ENCODE peak calls at places on chromosome 15, in six cellular contexts. Y is kidney, L is GM23338, R is pancreas, A is tibial artery, G is IMR-90. B is an unnamed sample. For H3K4me1, the result is how much of the 10 kb centered on the place peaks cover.

GRCh38 chr15:71295242-71296031 is 180.2 kb downstream of the THSD4 start:
- DNase-seq in L (no peak), G (peak), R (no peak), A (no peak), Y (no peak), B (no peak)

GRCh38 chr15:68316061-68316804 is 38.7 kb downstream of the FEM1B start:
- DNase-seq in Y (peak), R (no peak), A (peak), G (no peak), L (peak), B (peak)

GRCh38 chr15:70447511-70447910 is 315.8 kb downstream of the UACA start:
- DNase-seq in A (no peak), R (no peak), Y (peak), G (no peak), L (no peak), B (no peak)

GRCh38 chr15:100043732-100044131 is 298.0 kb downstream of the ADAMTS17 start:
- DNase-seq in Y (no peak), L (no peak), G (no peak), R (no peak), A (peak), B (no peak)

GRCh38 chr15:71747128-71748083 is 62.9 kb upstream of the NR2E3 start:
- DNase-seq in L (no peak), R (no peak), G (peak), A (no peak), Y (no peak), B (no peak)

GRCh38 chr15:64232400-64232799 is 69.6 kb upstream of the PPIB start:
- DNase-seq in R (no peak), G (peak), L (no peak), A (no peak), Y (no peak), B (no peak)

GRCh38 chr15:44554934-44555723 is 18.2 kb downstream of the EIF3J start:
- DNase-seq in G (no peak), Y (no peak), A (no peak), R (no peak), L (no peak), B (no peak)

GRCh38 chr15:70492240-70493177 is 270.8 kb downstream of the UACA start:
- DNase-seq in Y (peak), G (peak), L (peak), A (no peak), R (no peak), B (peak)

GRCh38 chr15:33152502-33153109 is 41.9 kb downstream of the FMN1 start:
- DNase-seq in L (no peak), G (peak), A (no peak), R (no peak), Y (no peak), B (no peak)

GRCh38 chr15:95898746-95899145 is 431.8 kb upstream of the NR2F2 start:
- DNase-seq in G (no peak), A (no peak), L (no peak), R (no peak), Y (no peak), B (no peak)

GRCh38 chr15:71366926-71367325 is 251.7 kb downstream of the THSD4 start:
- DNase-seq in L (no peak), R (no peak), G (peak), A (no peak), Y (no peak), B (no peak)

GRCh38 chr15:56759450-56759845 is 26.1 kb upstream of the ZNF280D start:
- DNase-seq in G (peak), A (peak), R (no peak), L (no peak), Y (no peak), B (no peak)

GRCh38 chr15:47932829-47933696 is 187.7 kb upstream of the SLC24A5 start:
- DNase-seq in Y (no peak), A (no peak), R (peak), G (no peak), L (no peak), B (no peak)

GRCh38 chr15:92953997-92954396 is 53.9 kb downstream of the CHD2 start:
- DNase-seq in A (no peak), R (no peak), G (no peak), L (no peak), Y (no peak), B (no peak)

GRCh38 chr15:49438970-49439631 is 16.1 kb downstream of the FGF7 start:
- DNase-seq in A (peak), R (no peak), L (peak), Y (no peak), G (no peak), B (peak)

GRCh38 chr15:95106781-95107180 is 875.4 kb downstream of the MCTP2 start:
- DNase-seq in A (no peak), L (no peak), R (no peak), G (no peak), Y (no peak), B (no peak)

GRCh38 chr15:72916939-72917338 is 133.4 kb upstream of the ADPGK start:
- DNase-seq in G (no peak), R (no peak), L (no peak), Y (no peak), A (no peak), B (no peak)

GRCh38 chr15:73373221-73373620 is 4.5 kb upstream of the HCN4 start:
- DNase-seq in R (no peak), Y (no peak), G (no peak), L (no peak), A (no peak), B (no peak)

GRCh38 chr15:77033729-77034619 is 36.9 kb downstream of the TSPAN3 start:
- DNase-seq in A (no peak), R (peak), Y (peak), L (no peak), G (no peak), B (peak)

GRCh38 chr15:40388941-40389823 is 6.7 kb downstream of the KNSTRN start:
- DNase-seq in A (no peak), G (no peak), R (no peak), Y (no peak), L (no peak), B (peak)

GRCh38 chr15:28888302-28888894 is 2.6 kb downstream of the APBA2 start:
- DNase-seq in A (no peak), G (no peak), L (no peak), Y (no peak), R (no peak), B (peak)

DNA sequence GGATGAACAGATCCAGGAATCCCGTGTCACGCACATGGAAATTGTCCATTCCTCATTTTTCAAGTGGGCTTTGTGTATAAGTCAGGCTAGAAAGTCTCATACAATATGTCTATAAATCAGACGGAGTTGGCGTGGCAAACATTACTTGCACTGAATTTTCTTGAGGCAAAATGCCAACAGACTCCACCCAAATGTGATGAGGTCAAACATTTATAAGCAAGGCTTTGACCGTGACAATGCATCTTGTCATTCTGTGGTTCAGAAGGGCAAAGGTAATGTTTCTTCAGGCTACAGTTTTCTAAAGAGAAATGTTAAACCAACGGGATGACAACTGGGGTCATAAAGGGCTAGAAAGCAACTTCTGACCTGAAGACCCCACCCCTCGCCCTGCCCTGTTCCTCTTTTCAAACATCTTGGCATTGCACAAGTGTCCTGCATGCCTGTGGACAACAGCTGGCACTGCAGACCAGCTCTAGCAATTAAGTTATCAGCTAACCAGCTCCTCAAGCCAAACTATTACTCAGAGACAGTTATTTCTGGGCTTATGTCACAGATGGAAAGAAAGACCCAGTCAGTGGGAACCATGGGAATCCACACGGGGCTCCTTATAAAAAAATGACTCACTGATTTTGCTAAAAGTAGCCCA is 36.5 kb upstream of the SPTBN5 start:
- DNase-seq in Y (peak), A (peak), R (no peak), G (peak), L (no peak), B (no peak)
- TF ChIP-seq CTCF in Y (peak), A (peak), R (no peak), G (peak), L (no peak), B (no peak)

GRCh38 chr15:62901916-62902554 is 140.5 kb upstream of the TPM1 start:
- DNase-seq in Y (no peak), A (no peak), L (no peak), R (no peak), G (no peak), B (no peak)

GRCh38 chr15:62904041-62904440 is 138.5 kb upstream of the TPM1 start:
- DNase-seq in Y (no peak), R (no peak), A (no peak), G (no peak), L (no peak), B (no peak)

GRCh38 chr15:62904511-62904910 is 138.0 kb upstream of the TPM1 start:
- DNase-seq in R (no peak), G (no peak), L (no peak), Y (no peak), A (no peak), B (no peak)

GRCh38 chr15:62903437-62903836 is 139.1 kb upstream of the TPM1 start:
- DNase-seq in G (no peak), Y (no peak), R (no peak), A (no peak), L (no peak), B (no peak)

DNA sequence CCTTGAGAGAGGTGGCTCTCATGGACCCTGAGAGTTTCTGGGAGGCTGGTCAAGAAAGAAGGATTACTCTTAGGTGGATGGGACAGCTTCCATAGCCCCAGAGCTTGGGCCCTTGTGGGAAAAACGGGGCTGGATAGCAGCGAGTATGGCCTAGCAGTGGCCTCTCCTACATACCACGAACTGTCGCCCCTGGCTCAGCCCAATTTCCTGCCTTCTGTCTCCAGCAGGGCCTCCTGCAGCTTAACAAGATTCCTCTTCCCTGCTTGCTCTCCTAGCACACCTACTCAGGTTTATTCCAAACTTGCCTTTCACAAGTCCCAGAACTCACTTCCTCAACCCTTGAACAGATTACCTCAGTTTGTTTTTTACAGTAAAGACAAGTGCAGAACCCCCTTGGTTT is 139.7 kb upstream of the TPM1 start:
- DNase-seq in A (no peak), Y (no peak), R (no peak), L (no peak), G (no peak), B (no peak)
- H3K27ac ChIP-seq in A (no peak), Y (no peak), R (no peak), L (no peak), G (no peak), B (no peak)

DNA sequence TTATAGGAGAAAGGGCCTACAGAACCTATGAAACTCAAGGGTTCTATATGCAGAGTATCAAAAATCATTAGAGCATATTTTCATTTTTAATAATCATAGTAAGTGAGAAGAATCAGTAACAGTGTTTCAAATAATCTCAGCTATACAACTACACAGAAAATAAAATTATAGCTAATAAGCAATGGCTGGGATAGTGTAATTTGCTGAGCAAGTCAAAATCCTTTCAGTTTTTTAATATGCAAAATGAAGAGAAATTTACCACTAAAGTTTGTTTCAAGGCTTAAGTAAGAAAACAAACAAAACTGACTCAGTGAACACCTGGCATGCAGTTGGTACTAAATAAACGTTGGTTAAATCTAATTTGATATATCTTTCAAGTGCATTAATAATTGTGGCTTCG is 66.2 kb downstream of the EFL1 start:
- DNase-seq in A (no peak), Y (no peak), L (no peak), G (no peak), R (no peak), B (no peak)
- H3K4me1 ChIP-seq in A (under half), Y (under half), L (under half), G (under half), R (under half), B (under half)

GRCh38 chr15:74785716-74786032 is 3.8 kb downstream of the CSK start:
- DNase-seq in G (no peak), A (no peak), L (no peak), R (no peak), Y (peak), B (peak)

GRCh38 chr15:74784854-74785715 is 3.2 kb downstream of the CSK start:
- DNase-seq in Y (no peak), L (no peak), G (no peak), A (no peak), R (no peak), B (peak)

GRCh38 chr15:74783808-74784175 is 1.9 kb downstream of the CSK start:
- DNase-seq in Y (no peak), G (no peak), R (no peak), L (no peak), A (no peak), B (peak)

GRCh38 chr15:74783072-74783807 is 1.4 kb downstream of the CSK start:
- DNase-seq in A (no peak), R (no peak), G (peak), L (no peak), Y (no peak), B (peak)

GRCh38 chr15:74784426-74784825 is 2.5 kb downstream of the CSK start:
- DNase-seq in A (no peak), L (no peak), G (no peak), R (no peak), Y (no peak), B (peak)
- TF ChIP-seq CTCF in A (no peak), L (no peak), G (no peak), R (no peak), Y (no peak), B (no peak)

GRCh38 chr15:35691176-35691761 is 145.3 kb upstream of the DPH6 start:
- DNase-seq in L (no peak), R (no peak), Y (no peak), G (no peak), A (no peak), B (no peak)

GRCh38 chr15:35693887-35694286 is 147.9 kb upstream of the DPH6 start:
- DNase-seq in G (no peak), A (no peak), Y (no peak), L (no peak), R (no peak), B (no peak)

GRCh38 chr15:35693286-35693685 is 147.3 kb upstream of the DPH6 start:
- DNase-seq in Y (no peak), G (peak), L (no peak), R (no peak), A (no peak), B (no peak)

GRCh38 chr15:35690698-35691116 is 144.7 kb upstream of the DPH6 start:
- DNase-seq in L (no peak), Y (no peak), G (peak), R (no peak), A (peak), B (no peak)

GRCh38 chr15:35692256-35692867 is 146.4 kb upstream of the DPH6 start:
- DNase-seq in R (no peak), G (no peak), A (no peak), L (no peak), Y (no peak), B (no peak)
- H3K27ac ChIP-seq in R (no peak), G (no peak), A (peak), L (no peak), Y (no peak), B (no peak)

GRCh38 chr15:67120839-67121540 is 55.6 kb downstream of the SMAD3 start:
- DNase-seq in Y (peak), R (peak), L (no peak), G (peak), A (peak), B (peak)
- H3K4me1 ChIP-seq in Y (under half), R (under half), L (under half), G (half or more), A (half or more), B (half or more)

GRCh38 chr15:90418627-90419026 is 30.6 kb downstream of the IQGAP1 start:
- DNase-seq in R (no peak), Y (no peak), A (no peak), L (no peak), G (no peak), B (no peak)
- TF ChIP-seq CTCF in R (no peak), Y (no peak), A (no peak), L (no peak), G (no peak), B (no peak)

GRCh38 chr15:25545017-25545416 is 106.2 kb upstream of the UBE3A start:
- DNase-seq in Y (no peak), G (peak), A (no peak), R (no peak), L (no peak), B (no peak)

GRCh38 chr15:25541228-25541627 is 102.4 kb upstream of the UBE3A start:
- DNase-seq in R (no peak), L (no peak), G (no peak), Y (no peak), A (no peak), B (no peak)

GRCh38 chr15:25544076-25544475 is 105.3 kb upstream of the UBE3A start:
- DNase-seq in L (no peak), G (no peak), Y (no peak), R (no peak), A (no peak), B (no peak)

GRCh38 chr15:25543156-25543555 is 104.3 kb upstream of the UBE3A start:
- DNase-seq in L (no peak), G (peak), Y (no peak), A (peak), R (peak), B (no peak)

GRCh38 chr15:25542648-25543047 is 103.8 kb upstream of the UBE3A start:
- DNase-seq in A (no peak), L (no peak), Y (no peak), G (no peak), R (no peak), B (no peak)
- H3K27ac ChIP-seq in A (no peak), L (no peak), Y (no peak), G (no peak), R (no peak), B (no peak)

GRCh38 chr15:60844431-60845174 is 365.7 kb upstream of the ICE2 start:
- DNase-seq in G (no peak), R (no peak), Y (no peak), A (no peak), L (no peak), B (no peak)

GRCh38 chr15:60842694-60843093 is 363.8 kb upstream of the ICE2 start:
- DNase-seq in G (no peak), L (no peak), R (no peak), Y (no peak), A (no peak), B (no peak)

GRCh38 chr15:60840703-60841411 is 361.9 kb upstream of the ICE2 start:
- DNase-seq in R (no peak), Y (no peak), G (no peak), A (no peak), L (no peak), B (no peak)

GRCh38 chr15:60844010-60844409 is 365.1 kb upstream of the ICE2 start:
- DNase-seq in G (no peak), A (no peak), Y (no peak), R (no peak), L (no peak), B (no peak)

DNA sequence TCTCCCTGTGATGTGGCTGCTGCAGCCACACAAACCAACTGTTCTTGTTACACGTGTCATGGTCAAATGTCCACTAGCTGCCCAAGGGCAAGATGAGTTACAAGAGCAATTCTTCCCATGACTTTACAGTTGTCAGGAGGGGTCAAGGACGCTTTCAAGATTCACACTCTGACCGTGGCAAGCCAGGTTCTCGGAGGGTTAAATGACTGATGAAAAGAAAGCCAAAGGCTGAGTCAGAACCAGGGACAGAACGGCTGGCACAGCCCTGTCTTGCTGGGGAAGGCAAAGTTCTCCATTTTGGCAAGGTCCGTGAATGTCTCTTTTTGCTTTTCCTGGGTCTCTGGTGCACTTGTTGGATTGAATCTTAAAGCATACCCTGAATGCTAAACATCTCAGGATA is 364.5 kb upstream of the ICE2 start:
- DNase-seq in G (no peak), A (no peak), Y (no peak), R (no peak), L (no peak), B (no peak)
- H3K4me1 ChIP-seq in G (under half), A (under half), Y (under half), R (under half), L (under half), B (under half)

GRCh38 chr15:80418892-80419537 is 14.8 kb downstream of the ARNT2 start:
- DNase-seq in L (peak), R (no peak), Y (no peak), A (no peak), G (peak), B (no peak)
- TF ChIP-seq CTCF in L (peak), R (peak), Y (peak), A (peak), G (peak), B (no peak)